ENCODE peak calls at places on chromosome 22, in four cellular contexts. E is K562, V is endothelial cell of umbilical vein, T is GM12878. Q is an unnamed sample.

GRCh38 chr22:32829451-32829851 is 27.9 kb downstream of the TIMP3 start:
- DNase-seq in E (no peak), V (no peak), T (no peak), Q (no peak)

GRCh38 chr22:35894937-35895708 is 133.5 kb downstream of the RBFOX2 start:
- DNase-seq in E (no peak), V (no peak), T (no peak), Q (peak)

GRCh38 chr22:44587004-44587793 is 89.2 kb upstream of the RTL6 start:
- DNase-seq in E (no peak), V (no peak), T (no peak), Q (no peak)

GRCh38 chr22:23207786-23208325 is 27.5 kb downstream of the BCR start:
- DNase-seq in E (peak), V (no peak), T (no peak), Q (no peak)

GRCh38 chr22:39300198-39300830 is 19.1 kb downstream of the RPL3 start:
- DNase-seq in E (no peak), V (no peak), T (no peak), Q (peak)

GRCh38 chr22:17285661-17286060 is 66.4 kb upstream of the ADA2 start:
- DNase-seq in E (no peak), V (no peak), T (no peak), Q (no peak)

GRCh38 chr22:36587289-36588154 is 58.6 kb upstream of the EIF3D start:
- DNase-seq in E (no peak), V (no peak), T (no peak), Q (no peak)

GRCh38 chr22:50399751-50400331 is 56.7 kb downstream of the PPP6R2 start:
- DNase-seq in E (peak), V (no peak), T (no peak), Q (peak)

GRCh38 chr22:33023119-33023827 is 34.9 kb downstream of the SYN3 start:
- DNase-seq in E (no peak), V (no peak), T (no peak), Q (peak)

GRCh38 chr22:49548356-49549202 is 279.1 kb downstream of the BRD1 start:
- DNase-seq in E (no peak), V (no peak), T (no peak), Q (no peak)

GRCh38 chr22:29870574-29870973 is 12.4 kb upstream of the MTMR3 start:
- DNase-seq in E (no peak), V (no peak), T (no peak), Q (no peak)

GRCh38 chr22:44439356-44440223 is 58.4 kb downstream of the RTL6 start:
- DNase-seq in E (no peak), V (no peak), T (no peak), Q (no peak)

GRCh38 chr22:37802310-37803194 is 5.2 kb upstream of the GCAT start:
- DNase-seq in E (peak), V (peak), T (no peak), Q (peak)

GRCh38 chr22:44519895-44520294 is 21.9 kb upstream of the RTL6 start:
- DNase-seq in E (no peak), V (no peak), T (no peak), Q (no peak)

GRCh38 chr22:45212306-45212709 is 28.4 kb downstream of the KIAA0930 start:
- DNase-seq in E (no peak), V (peak), T (no peak), Q (no peak)

GRCh38 chr22:32531955-32532818 is 57.6 kb downstream of the FBXO7 start:
- DNase-seq in E (peak), V (peak), T (no peak), Q (peak)

GRCh38 chr22:31730344-31730711 is 19.6 kb downstream of the PRR14L start:
- DNase-seq in E (peak), V (no peak), T (no peak), Q (no peak)

GRCh38 chr22:45099961-45100360 is 63.8 kb upstream of the NUP50 start:
- DNase-seq in E (no peak), V (no peak), T (no peak), Q (no peak)

GRCh38 chr22:37618674-37619073 is 10.0 kb downstream of the GGA1 start:
- DNase-seq in E (no peak), V (no peak), T (no peak), Q (no peak)

GRCh38 chr22:48138855-48139254 is 1376.4 kb downstream of the TBC1D22A start:
- DNase-seq in E (no peak), V (no peak), T (no peak), Q (no peak)

GRCh38 chr22:22872722-22873708 is 14.6 kb upstream of the IGLL5 start:
- DNase-seq in E (no peak), V (no peak), T (no peak), Q (no peak)

GRCh38 chr22:27801197-27801615 is 350 bp downstream of the MN1 start:
- DNase-seq in E (no peak), V (peak), T (no peak), Q (no peak)

GRCh38 chr22:44883011-44883421 is 126.8 kb downstream of the PHF21B start:
- DNase-seq in E (no peak), V (no peak), T (no peak), Q (no peak)

GRCh38 chr22:43921361-43921760 is 2.2 kb upstream of the PNPLA3 start:
- DNase-seq in E (no peak), V (no peak), T (no peak), Q (peak)

GRCh38 chr22:42270512-42271190 is at the start of gene TCF20:
- DNase-seq in E (peak), V (peak), T (no peak), Q (peak)
- TF ChIP-seq MYC in E (no peak), V (no peak), T (no peak), Q (no peak)

GRCh38 chr22:19480789-19481188 is 1.1 kb downstream of the CDC45 start:
- DNase-seq in E (no peak), V (no peak), T (no peak), Q (peak)
- H3K4me3 ChIP-seq in E (peak), V (peak), T (peak), Q (peak)

GRCh38 chr22:20972014-20972797 is 5.2 kb downstream of the AIFM3 start:
- DNase-seq in E (peak), V (no peak), T (no peak), Q (no peak)
- TF ChIP-seq MYC in E (no peak), V (no peak), T (no peak), Q (no peak)

GRCh38 chr22:19891350-19892248 is 36.9 kb upstream of the GNB1L start:
- DNase-seq in E (peak), V (peak), T (no peak), Q (peak)
- H3K4me3 ChIP-seq in E (no peak), V (no peak), T (no peak), Q (no peak)